ENCODE peak calls at places on chromosomes 2 and 18, in five cellular contexts. O is K562, C is H1, F is HepG2, R is GM12878. G is an unnamed sample.
A peak's percentile ranks its signal among the peaks of the same experiment; 100 is the strongest.

GRCh38 chr18:35535297-35535696 is 37.5 kb upstream of the INO80C start:
- DNase-seq in O (no peak), C (no peak), F (no peak), R (no peak), G (no peak)

GRCh38 chr2:207558106-207558505 is 28.3 kb downstream of the CREB1 start:
- DNase-seq in O (no peak), C (no peak), F (no peak), R (no peak), G (no peak)

GRCh38 chr2:99488587-99488998 is 1.2 kb downstream of the REV1 start:
- DNase-seq in O (no peak), C (no peak), F (peak; percentile 83), R (peak; percentile 19), G (no peak)

GRCh38 chr2:24792542-24792873 is 683 bp downstream of the PTRHD1 start:
- DNase-seq in O (no peak), C (no peak), F (no peak), R (no peak), G (no peak)

GRCh38 chr2:30029804-30030203 is 108.4 kb upstream of the ALK start:
- DNase-seq in O (no peak), C (no peak), F (no peak), R (no peak), G (no peak)

GRCh38 chr18:67133669-67134068 is 382.9 kb downstream of the DSEL start:
- DNase-seq in O (no peak), C (no peak), F (no peak), R (no peak), G (no peak)

GRCh38 chr2:236052926-236053846 is 115.0 kb downstream of the GBX2 start:
- DNase-seq in O (no peak), C (peak; percentile 59), F (no peak), R (no peak), G (peak; percentile 84)

GRCh38 chr18:8668381-8668780 is 37.0 kb upstream of the MTCL1 start:
- DNase-seq in O (no peak), C (no peak), F (no peak), R (no peak), G (no peak)

GRCh38 chr2:102193074-102193473 is 6.3 kb downstream of the IL1RL2 start:
- DNase-seq in O (no peak), C (no peak), F (no peak), R (no peak), G (no peak)

GRCh38 chr18:3872651-3873050 is 422.7 kb downstream of the TGIF1 start:
- DNase-seq in O (no peak), C (no peak), F (no peak), R (peak; percentile 17), G (no peak)

GRCh38 chr2:239553376-239554000 is 152.7 kb upstream of the HDAC4 start:
- DNase-seq in O (no peak), C (no peak), F (no peak), R (no peak), G (no peak)

GRCh38 chr2:161414385-161415040 is 1.6 kb upstream of the TBR1 start:
- DNase-seq in O (peak; percentile 30), C (no peak), F (peak; percentile 23), R (no peak), G (peak; percentile 77)

GRCh38 chr2:28004086-28004485 is 113.6 kb downstream of the BABAM2 start:
- DNase-seq in O (no peak), C (no peak), F (no peak), R (no peak), G (no peak)

GRCh38 chr2:7004641-7005040 is 87.4 kb downstream of the RNF144A start:
- DNase-seq in O (no peak), C (no peak), F (no peak), R (no peak), G (no peak)

GRCh38 chr2:180324191-180324590 is 317.1 kb upstream of the CWC22 start:
- DNase-seq in O (no peak), C (no peak), F (no peak), R (no peak), G (no peak)

GRCh38 chr2:170963386-170963785 is 34.3 kb downstream of the GORASP2 start:
- DNase-seq in O (no peak), C (no peak), F (no peak), R (no peak), G (no peak)
- H3K27me3 ChIP-seq in O (no peaks in the 10 kb centered on the region), C (no peaks in the 10 kb centered on the region), F (no peaks in the 10 kb centered on the region), R (no peaks in the 10 kb centered on the region), G (no peaks in the 10 kb centered on the region)

DNA sequence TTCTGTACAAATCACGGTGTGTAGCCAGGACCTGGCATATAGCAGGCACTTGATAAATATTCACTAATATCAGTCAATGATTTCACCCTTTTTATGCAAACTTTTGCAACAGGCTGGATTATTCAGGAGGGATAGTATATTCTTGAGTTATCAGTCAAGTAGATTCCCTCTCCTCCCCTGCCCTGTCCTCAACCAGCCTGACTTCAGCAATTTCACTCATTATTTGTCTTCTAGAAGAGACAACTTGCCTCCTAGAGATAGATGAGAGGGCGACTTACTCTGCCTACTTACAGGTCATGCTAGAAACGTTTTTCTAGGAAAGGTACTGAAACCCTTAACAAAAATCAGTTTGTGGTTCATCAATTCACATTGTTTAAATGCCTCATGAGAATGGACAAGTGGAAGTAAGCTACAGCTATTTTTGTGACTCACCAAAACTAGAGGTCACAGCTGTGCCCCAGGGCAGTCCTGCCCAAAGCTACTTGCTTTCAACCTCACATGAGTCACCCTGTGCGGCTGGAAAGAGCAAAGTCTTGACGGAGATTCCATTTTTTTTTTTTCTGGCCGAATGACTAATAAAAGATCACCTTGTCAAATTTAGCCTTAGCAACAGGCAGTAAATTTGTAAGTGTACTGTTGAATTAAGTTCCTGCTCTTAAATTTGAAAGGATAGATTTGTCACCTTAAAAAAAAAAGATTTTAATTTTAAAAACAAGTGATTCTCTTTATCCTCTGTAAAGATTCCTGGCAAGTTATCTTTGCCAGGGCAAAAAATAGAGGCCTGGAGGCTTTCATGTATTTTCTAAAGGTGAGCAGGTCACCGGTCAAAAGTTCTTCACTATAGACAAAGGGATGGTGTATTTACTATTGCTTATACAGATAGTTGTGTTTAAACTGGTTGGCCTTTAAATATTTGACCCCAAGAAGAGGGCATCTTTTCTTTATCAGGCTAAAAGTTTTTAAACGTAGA is 109.0 kb upstream of the SLC35G4 start:
- DNase-seq in O (no peak), C (no peak), F (peak; percentile 98), R (peak; percentile 56), G (no peak)
- TF ChIP-seq CREB1 in O (no peak), C (no peak), F (peak; percentile 27), R (no peak), G (no peak)

DNA sequence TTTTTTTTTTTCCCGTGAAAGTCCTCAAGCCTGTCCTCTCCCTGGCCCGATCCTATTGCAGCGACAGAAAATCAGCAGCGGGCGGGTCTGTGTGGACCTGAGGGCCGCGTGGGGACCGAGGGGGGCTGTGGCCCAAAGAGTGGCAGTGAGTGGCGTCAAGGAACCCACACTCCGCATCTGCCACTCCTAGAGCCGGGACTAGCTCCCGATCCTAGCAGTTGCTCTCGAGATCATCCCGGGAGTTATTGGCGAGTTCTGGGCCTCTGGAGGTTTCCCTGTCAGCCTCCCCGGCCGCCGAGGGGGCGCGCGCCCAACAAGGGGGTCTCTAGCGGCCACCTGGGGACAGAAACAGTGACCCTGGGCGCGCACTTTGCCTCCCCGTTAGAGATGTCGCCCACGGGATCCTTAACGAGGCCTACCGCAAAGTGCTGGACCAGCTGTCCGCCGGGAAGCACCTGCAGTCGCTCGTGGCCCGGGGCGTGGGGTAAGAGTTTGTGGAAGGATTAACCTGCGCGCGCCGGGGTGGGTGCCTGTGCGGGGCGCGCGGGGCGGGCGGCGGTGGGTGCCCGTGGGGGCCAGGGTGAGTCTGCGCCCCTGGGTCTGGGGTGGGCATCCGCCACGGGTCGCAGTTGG is 3.3 kb downstream of the ADCYAP1 start:
- DNase-seq in O (no peak), C (no peak), F (no peak), R (no peak), G (peak; percentile 44)
- H3K27me3 ChIP-seq in O (peaks cover 64% of the 10 kb centered on the region), C (peaks cover 83% of the 10 kb centered on the region), F (peaks cover 59% of the 10 kb centered on the region), R (peaks cover 2% of the 10 kb centered on the region), G (peaks cover 100% of the 10 kb centered on the region)

GRCh38 chr2:216632952-216633615 is at the start of gene IGFBP2:
- DNase-seq in O (no peak), C (no peak), F (no peak), R (no peak), G (peak; percentile 95)
- TF ChIP-seq CREB1 in O (no peak), C (no peak), F (no peak), R (no peak), G (no peak)

GRCh38 chr2:145488571-145488970 is 968.7 kb upstream of the ZEB2 start:
- DNase-seq in O (no peak), C (no peak), F (no peak), R (no peak), G (peak; percentile 5)
- H3K27me3 ChIP-seq in O (no peaks in the 10 kb centered on the region), C (no peaks in the 10 kb centered on the region), F (no peaks in the 10 kb centered on the region), R (no peaks in the 10 kb centered on the region), G (no peaks in the 10 kb centered on the region)

DNA sequence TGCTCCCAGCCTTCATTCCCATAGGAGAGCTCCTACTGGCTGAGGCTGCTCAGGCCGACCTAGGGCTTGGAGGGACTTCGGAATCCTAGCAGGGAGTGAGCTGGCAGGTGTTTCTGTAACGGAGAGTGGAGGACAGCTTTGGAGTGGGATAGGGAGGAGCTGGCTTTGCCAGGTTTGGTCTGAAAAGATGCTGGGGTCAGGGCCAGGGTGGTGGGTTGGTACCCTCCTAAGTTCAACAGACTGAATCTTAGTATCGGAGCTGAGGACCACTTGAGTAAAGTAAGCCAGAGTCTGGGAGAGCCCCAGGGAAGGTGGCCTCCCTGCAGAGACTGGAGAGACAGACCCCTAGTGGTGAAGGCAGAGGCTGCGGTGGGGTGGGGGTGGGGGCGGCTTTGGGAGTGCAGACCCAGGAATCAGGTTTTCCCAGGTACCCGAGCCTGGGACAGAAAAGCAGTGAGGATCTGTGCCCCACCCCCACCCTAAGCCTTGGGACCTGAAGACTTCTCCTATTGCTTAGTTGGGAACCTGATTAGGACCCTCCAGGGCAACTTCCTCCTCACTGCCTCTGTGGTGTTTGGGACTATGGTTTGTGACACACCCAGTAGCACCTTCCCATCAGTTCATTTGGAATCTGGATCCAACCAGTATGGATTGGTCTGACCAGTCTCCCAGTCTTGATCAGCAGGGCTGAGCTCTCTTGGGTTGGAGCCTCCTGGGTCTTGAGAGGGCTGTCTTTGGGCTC is 3.0 kb downstream of the CNNM4 start:
- DNase-seq in O (peak; percentile 68), C (no peak), F (peak; percentile 49), R (no peak), G (peak; percentile 77)
- TF ChIP-seq CREB1 in O (no peak), C (no peak), F (no peak), R (no peak), G (no peak)

GRCh38 chr2:218867900-218868299 is 8.3 kb downstream of the WNT6 start:
- DNase-seq in O (no peak), C (no peak), F (no peak), R (no peak), G (no peak)
- H3K27me3 ChIP-seq in O (peaks cover 32% of the 10 kb centered on the region), C (peaks cover 86% of the 10 kb centered on the region), F (peaks cover 89% of the 10 kb centered on the region), R (peaks cover 7% of the 10 kb centered on the region), G (peaks cover 99% of the 10 kb centered on the region)

GRCh38 chr2:217356142-217356541 is 496.3 kb upstream of the TNP1 start:
- DNase-seq in O (no peak), C (no peak), F (no peak), R (no peak), G (no peak)
- TF ChIP-seq CREB1 in O (no peak), C (no peak), F (no peak), R (no peak), G (no peak)